ENCODE peak calls at places on chromosomes 16 and 17, in ten cellular contexts. G, Z, O, S, D, E, I, B, L and V are unnamed samples. For H3K4me1, the result is how much of the 10 kb centered on the place peaks cover.

GRCh38 chr17:65759532-65759931 is 198.1 kb upstream of the AXIN2 start:
- DNase-seq in B (no peak), O (no peak), E (no peak), I (no peak), D (no peak), G (no peak), Z (no peak), L (no peak), S (no peak), V (no peak)

GRCh38 chr17:1580979-1581676 is 18.5 kb upstream of the PITPNA start:
- DNase-seq in O (no peak), Z (peak), I (peak), E (no peak), G (no peak), B (no peak), L (no peak), S (no peak), D (no peak), V (no peak)

GRCh38 chr17:80414508-80414802 is 512 bp upstream of the ENDOV start:
- DNase-seq in S (no peak), I (no peak), D (no peak), O (peak), E (no peak), Z (no peak), B (no peak), G (no peak), L (peak), V (no peak)

GRCh38 chr16:53142823-53143568 is 88.2 kb downstream of the CHD9 start:
- DNase-seq in B (peak), L (no peak), Z (no peak), D (no peak), S (no peak), E (no peak), I (no peak), O (peak), G (no peak), V (no peak)

GRCh38 chr17:58308173-58308984 is 20.2 kb downstream of the TSPOAP1 start:
- DNase-seq in E (no peak), S (peak), Z (no peak), O (no peak), L (no peak), B (no peak), G (peak), I (no peak), D (peak), V (no peak)

GRCh38 chr17:6823011-6823442 is 8.5 kb downstream of the TEKT1 start:
- DNase-seq in B (peak), E (no peak), I (no peak), S (no peak), G (no peak), Z (no peak), O (peak), D (peak), L (no peak), V (peak)

GRCh38 chr17:66373944-66374817 is 71.8 kb downstream of the PRKCA start:
- DNase-seq in B (no peak), O (peak), I (peak), S (peak), D (peak), E (peak), Z (peak), G (no peak), L (no peak), V (peak)

GRCh38 chr17:42608692-42609181 is 437 bp downstream of the RETREG3 start:
- DNase-seq in G (no peak), I (no peak), D (no peak), B (no peak), Z (no peak), S (peak), O (no peak), L (peak), E (no peak), V (no peak)

GRCh38 chr17:44599298-44600175 is 42.3 kb downstream of the FZD2 start:
- DNase-seq in G (peak), E (no peak), S (no peak), L (no peak), Z (peak), O (peak), B (peak), I (peak), D (peak), V (peak)
- H3K4me3 ChIP-seq in G (no peak), E (no peak), S (no peak), L (no peak), Z (no peak), O (peak), B (no peak), I (no peak), D (no peak), V (no peak)

GRCh38 chr17:48646183-48647102 is 20.3 kb upstream of the HOXB9 start:
- DNase-seq in L (no peak), D (no peak), E (no peak), I (peak), G (no peak), O (no peak), S (no peak), Z (peak), B (no peak), V (no peak)
- TF ChIP-seq CTCF in L (no peak), D (no peak), E (no peak), I (no peak), G (no peak), O (no peak), S (no peak), Z (no peak), B (no peak), V (no peak)

GRCh38 chr16:31186930-31187807 is 7.2 kb downstream of the FUS start:
- DNase-seq in G (no peak), S (no peak), O (no peak), E (no peak), B (no peak), L (no peak), D (no peak), I (no peak), Z (no peak), V (no peak)
- H3K4me1 ChIP-seq in G (under half), S (under half), O (under half), E (under half), B (under half), L (under half), D (under half), I (under half), Z (under half), V (under half)

GRCh38 chr16:22147853-22148252 is 14.5 kb upstream of the SDR42E2 start:
- DNase-seq in O (no peak), I (no peak), S (no peak), B (no peak), Z (no peak), G (no peak), D (no peak), E (no peak), L (no peak), V (no peak)
- H3K4me3 ChIP-seq in O (no peak), I (no peak), S (no peak), B (no peak), Z (no peak), G (no peak), D (no peak), E (no peak), L (no peak), V (no peak)

DNA sequence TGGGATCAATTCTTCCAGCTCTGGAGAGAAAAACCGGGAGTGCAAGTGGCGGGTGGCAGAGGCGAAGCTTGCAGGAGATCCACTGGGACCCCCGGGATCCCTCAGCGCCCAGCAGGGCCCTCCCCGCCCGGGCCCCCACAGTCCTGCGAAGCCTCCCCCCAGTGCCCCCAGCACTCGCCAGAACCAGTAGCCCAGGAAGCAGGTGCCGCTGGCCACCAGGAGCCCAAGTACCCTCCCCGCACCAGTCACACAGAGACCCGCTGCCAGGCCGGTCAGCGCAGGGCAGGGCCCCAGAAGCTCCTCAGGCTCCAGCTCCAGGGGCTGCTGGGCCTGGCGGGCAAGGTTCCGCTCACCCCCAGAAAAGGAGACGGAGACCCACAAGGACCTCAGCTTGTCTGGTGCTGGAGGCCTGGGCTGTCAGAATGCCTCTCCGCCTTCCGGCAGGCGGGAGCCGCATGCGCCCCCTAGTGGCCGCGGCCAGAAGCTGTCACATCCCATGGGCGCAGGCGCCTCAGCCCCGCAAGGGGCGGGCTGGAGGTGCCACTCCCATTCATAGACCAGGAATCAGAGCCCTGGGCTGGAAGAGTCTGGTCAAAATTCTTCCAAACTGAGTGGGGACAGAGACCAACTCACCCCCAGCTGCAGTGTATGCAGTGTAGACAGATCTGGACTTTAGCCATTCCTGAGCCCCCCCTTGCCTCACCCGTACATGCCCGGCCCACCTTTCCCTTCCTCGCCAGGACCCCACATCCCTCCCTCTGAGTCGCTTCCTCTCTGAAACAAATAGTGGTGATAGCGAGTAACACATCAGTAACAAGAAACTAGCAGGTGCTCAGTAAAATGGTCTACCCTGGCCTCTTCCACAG is 1002.3 kb downstream of the KCNJ18 start:
- DNase-seq in Z (no peak), E (no peak), G (no peak), B (no peak), O (no peak), D (no peak), S (no peak), I (no peak), L (no peak), V (no peak)
- TF ChIP-seq CTCF in Z (no peak), E (no peak), G (no peak), B (peak), O (no peak), D (peak), S (peak), I (no peak), L (peak), V (no peak)